ENCODE peak calls at places on chromosomes 11 and 22, in ten cellular contexts. B is uterus; I is activated naive CD4-positive, alpha-beta T cell; F is cardiac fibroblast; N is T-cell; C is AG09319; K is lower leg skin; R is fibroblast of lung; T is NCI-H460; M is HEK293T. W is an unnamed sample.

GRCh38 chr11:77101043-77101537 is 1.6 kb upstream of the OMP start:
- DNase-seq in B (no peak), I (no peak), F (peak), N (no peak), C (no peak), K (no peak), R (no peak), T (peak), M (peak), W (no peak)

GRCh38 chr11:86264649-86265048 is 20.1 kb downstream of the EED start:
- DNase-seq in B (no peak), I (no peak), F (no peak), N (no peak), C (no peak), K (no peak), R (no peak), T (no peak), M (no peak), W (no peak)

GRCh38 chr22:24938741-24939341 is 7.7 kb downstream of the LHFPL7 start:
- DNase-seq in B (no peak), I (no peak), F (peak), N (peak), C (no peak), K (no peak), R (peak), T (peak), M (peak), W (no peak)

GRCh38 chr11:86724137-86724536 is 51.7 kb upstream of the ME3 start:
- DNase-seq in B (no peak), I (no peak), F (no peak), N (no peak), C (no peak), K (no peak), R (no peak), T (no peak), M (no peak), W (no peak)

GRCh38 chr22:36860017-36860416 is 789 bp upstream of the NCF4 start:
- DNase-seq in B (no peak), I (no peak), F (no peak), N (no peak), C (no peak), K (peak), R (no peak), T (no peak), M (no peak), W (peak)

GRCh38 chr11:60349990-60350389 is 22.9 kb downstream of the MS4A6E start:
- DNase-seq in B (no peak), I (no peak), F (no peak), N (no peak), C (no peak), K (no peak), R (no peak), T (no peak), M (no peak), W (no peak)

GRCh38 chr11:118705796-118706545 is 26.5 kb upstream of the TREH start:
- DNase-seq in B (no peak), I (no peak), F (no peak), N (no peak), C (no peak), K (no peak), R (no peak), T (no peak), M (no peak), W (no peak)

GRCh38 chr11:101612481-101612880 is 28.7 kb upstream of the TRPC6 start:
- DNase-seq in B (no peak), I (no peak), F (no peak), N (no peak), C (no peak), K (no peak), R (no peak), T (no peak), M (no peak), W (no peak)

GRCh38 chr11:89626366-89626765 is 83.7 kb upstream of the TRIM77 start:
- DNase-seq in B (no peak), I (no peak), F (no peak), N (no peak), C (no peak), K (no peak), R (no peak), T (no peak), M (no peak), W (no peak)

GRCh38 chr11:111801135-111801534 is 34.9 kb upstream of the PPP2R1B start:
- DNase-seq in B (no peak), I (no peak), F (no peak), N (no peak), C (no peak), K (no peak), R (no peak), T (no peak), M (no peak), W (no peak)

GRCh38 chr11:47410404-47411264 is 2.2 kb downstream of the SLC39A13 start:
- DNase-seq in B (no peak), I (no peak), F (no peak), N (no peak), C (no peak), K (no peak), R (no peak), T (no peak), M (no peak), W (no peak)

GRCh38 chr11:59076876-59077571 is 9.1 kb upstream of the GLYATL1B start:
- DNase-seq in B (no peak), I (no peak), F (no peak), N (no peak), C (no peak), K (no peak), R (no peak), T (no peak), M (no peak), W (no peak)

GRCh38 chr11:10113852-10114251 is 180.2 kb downstream of the SBF2 start:
- DNase-seq in B (no peak), I (no peak), F (no peak), N (no peak), C (no peak), K (no peak), R (no peak), T (no peak), M (no peak), W (no peak)